ENCODE peak calls at places on chromosomes 13 and 19, in seven cellular contexts. S, Y, M, E, V, F and L are unnamed samples.

GRCh38 chr19:2186071-2186846 is 22.5 kb downstream of the DOT1L start:
- DNase-seq in S (peak; percentile 59), Y (peak; percentile 85), M (no peak), E (no peak), V (peak; percentile 97), F (no peak), L (peak; percentile 95)

GRCh38 chr19:11570039-11570462 is 7.4 kb downstream of the ACP5 start:
- DNase-seq in S (no peak), Y (no peak), M (no peak), E (no peak), V (no peak), F (peak; percentile 52), L (no peak)

GRCh38 chr19:3420909-3421619 is 54.7 kb downstream of the NFIC start:
- DNase-seq in S (no peak), Y (no peak), M (no peak), E (no peak), V (no peak), F (no peak), L (no peak)

GRCh38 chr19:18414504-18415176 is 4.6 kb upstream of the SSBP4 start:
- DNase-seq in S (peak; percentile 51), Y (no peak), M (no peak), E (no peak), V (no peak), F (no peak), L (no peak)

GRCh38 chr13:50225188-50226155 is 210.2 kb downstream of the KCNRG start:
- DNase-seq in S (no peak), Y (no peak), M (no peak), E (no peak), V (no peak), F (no peak), L (no peak)

GRCh38 chr19:42279148-42279901 is 10.3 kb downstream of the CIC start:
- DNase-seq in S (no peak), Y (no peak), M (no peak), E (no peak), V (no peak), F (no peak), L (no peak)

GRCh38 chr19:789473-790052 is 7.7 kb upstream of the PTBP1 start:
- DNase-seq in S (no peak), Y (no peak), M (no peak), E (no peak), V (no peak), F (no peak), L (no peak)

GRCh38 chr13:110361365-110361911 is 54.4 kb downstream of the COL4A2 start:
- DNase-seq in S (no peak), Y (no peak), M (no peak), E (no peak), V (peak; percentile 66), F (no peak), L (peak; percentile 54)

GRCh38 chr13:62696490-62696889 is 1280.8 kb upstream of the PCDH20 start:
- DNase-seq in S (no peak), Y (no peak), M (no peak), E (no peak), V (no peak), F (no peak), L (no peak)

GRCh38 chr19:14430712-14431111 is 2.4 kb upstream of the PKN1 start:
- DNase-seq in S (no peak), Y (no peak), M (no peak), E (no peak), V (no peak), F (no peak), L (no peak)

GRCh38 chr19:8245869-8246835 is 37.0 kb downstream of the CERS4 start:
- DNase-seq in S (no peak), Y (no peak), M (no peak), E (no peak), V (no peak), F (no peak), L (no peak)

GRCh38 chr13:59178344-59178743 is 985.4 kb downstream of the DIAPH3 start:
- DNase-seq in S (no peak), Y (no peak), M (peak; percentile 23), E (no peak), V (no peak), F (no peak), L (no peak)

GRCh38 chr19:35644987-35645679 is 3.0 kb upstream of the COX6B1 start:
- DNase-seq in S (peak; percentile 88), Y (peak; percentile 84), M (peak; percentile 88), E (no peak), V (peak; percentile 31), F (peak; percentile 75), L (peak; percentile 90)

GRCh38 chr13:90768116-90768515 is 579.4 kb upstream of the MIR17HG start:
- DNase-seq in S (no peak), Y (no peak), M (no peak), E (no peak), V (no peak), F (no peak), L (no peak)

GRCh38 chr19:2043269-2043641 is 7.8 kb downstream of the MKNK2 start:
- DNase-seq in S (no peak), Y (peak; percentile 5), M (no peak), E (no peak), V (no peak), F (no peak), L (peak; percentile 65)

GRCh38 chr13:78649997-78650724 is 8.8 kb downstream of the OBI1 start:
- DNase-seq in S (no peak), Y (no peak), M (no peak), E (no peak), V (no peak), F (no peak), L (no peak)

GRCh38 chr13:60654405-60654804 is 257.4 kb downstream of the TDRD3 start:
- DNase-seq in S (peak; percentile 40), Y (peak; percentile 62), M (peak; percentile 67), E (no peak), V (peak; percentile 13), F (no peak), L (no peak)

GRCh38 chr13:21336609-21337008 is 122.5 kb downstream of the ZDHHC20 start:
- DNase-seq in S (no peak), Y (no peak), M (no peak), E (no peak), V (no peak), F (no peak), L (no peak)

GRCh38 chr19:5961969-5962945 is 15.7 kb downstream of the RANBP3 start:
- DNase-seq in S (peak; percentile 77), Y (peak; percentile 83), M (peak; percentile 91), E (no peak), V (peak; percentile 23), F (no peak), L (no peak)

GRCh38 chr19:54431255-54431838 is 16.1 kb downstream of the TTYH1 start:
- DNase-seq in S (no peak), Y (no peak), M (no peak), E (no peak), V (peak; percentile 52), F (no peak), L (no peak)

GRCh38 chr13:111508164-111508870 is 187.9 kb downstream of the TEX29 start:
- DNase-seq in S (no peak), Y (no peak), M (no peak), E (no peak), V (no peak), F (no peak), L (no peak)

GRCh38 chr13:33213024-33213795 is 72.3 kb downstream of the STARD13 start:
- DNase-seq in S (no peak), Y (no peak), M (no peak), E (no peak), V (peak; percentile 88), F (no peak), L (no peak)

GRCh38 chr13:100875392-100876043 is 200.9 kb upstream of the TMTC4 start:
- DNase-seq in S (no peak), Y (no peak), M (peak; percentile 46), E (no peak), V (peak; percentile 97), F (no peak), L (no peak)

GRCh38 chr19:19057720-19058119 is 6.1 kb upstream of the SLC25A42 start:
- DNase-seq in S (no peak), Y (no peak), M (no peak), E (no peak), V (no peak), F (no peak), L (no peak)

GRCh38 chr19:46198756-46199155 is 30.8 kb upstream of the IGFL1 start:
- DNase-seq in S (no peak), Y (no peak), M (no peak), E (no peak), V (peak; percentile 49), F (no peak), L (no peak)

GRCh38 chr13:97248243-97248642 is 26.1 kb downstream of the MBNL2 start:
- DNase-seq in S (no peak), Y (no peak), M (no peak), E (no peak), V (no peak), F (no peak), L (no peak)
- TF ChIP-seq CTCF in S (no peak), Y (no peak), M (no peak), E (no peak), V (no peak), F (no peak), L (no peak)

GRCh38 chr13:46667687-46668281 is 114.8 kb downstream of the LRCH1 start:
- DNase-seq in S (no peak), Y (no peak), M (no peak), E (no peak), V (no peak), F (no peak), L (no peak)

GRCh38 chr13:46668906-46669525 is 116.0 kb downstream of the LRCH1 start:
- DNase-seq in S (no peak), Y (no peak), M (peak; percentile 72), E (no peak), V (no peak), F (no peak), L (no peak)

GRCh38 chr13:46666727-46667456 is 113.9 kb downstream of the LRCH1 start:
- DNase-seq in S (no peak), Y (peak; percentile 21), M (peak; percentile 98), E (no peak), V (no peak), F (no peak), L (no peak)

GRCh38 chr13:46665630-46666482 is 112.9 kb downstream of the LRCH1 start:
- DNase-seq in S (no peak), Y (peak; percentile 22), M (peak; percentile 66), E (no peak), V (no peak), F (peak; percentile 29), L (no peak)

GRCh38 chr13:46668302-46668720 is 115.3 kb downstream of the LRCH1 start:
- DNase-seq in S (peak; percentile 46), Y (no peak), M (peak; percentile 83), E (no peak), V (peak; percentile 92), F (no peak), L (no peak)
- H3K4me3 ChIP-seq in S (no peak overlapping the region), Y (no peak overlapping the region), M (peak overlapping the region; percentile 24), E (no peak overlapping the region), V (peak overlapping the region; percentile 42), F (peak overlapping the region; percentile 31), L (peak overlapping the region; percentile 17)

DNA sequence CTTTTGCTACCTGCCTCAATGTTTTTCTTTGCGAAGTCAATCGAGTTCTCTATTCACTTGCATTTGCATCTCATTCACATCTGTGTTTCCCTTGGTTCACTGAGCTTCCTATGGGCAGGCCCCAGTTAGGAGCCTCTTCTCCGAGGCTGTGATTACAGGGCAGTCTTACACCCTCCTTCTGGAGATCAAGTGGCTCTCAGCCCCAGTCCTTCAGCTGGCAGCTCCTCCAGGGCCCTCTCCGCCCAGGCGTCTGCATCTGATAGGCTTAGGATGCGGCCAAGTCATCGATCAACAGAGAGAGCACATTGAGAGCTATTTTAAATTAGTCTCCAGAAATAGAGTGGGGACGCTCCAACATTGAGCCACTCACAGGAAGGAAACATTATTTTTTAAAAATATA is 44.2 kb downstream of the MBNL2 start:
- DNase-seq in S (no peak), Y (no peak), M (peak; percentile 56), E (no peak), V (peak; percentile 61), F (no peak), L (no peak)
- H3K4me1 ChIP-seq in S (no peaks in the 10 kb centered on the region), Y (peaks cover 10% of the 10 kb centered on the region), M (peaks cover 6% of the 10 kb centered on the region), E (peaks cover 19% of the 10 kb centered on the region), V (peaks cover 11% of the 10 kb centered on the region), F (peaks cover 26% of the 10 kb centered on the region), L (peaks cover 50% of the 10 kb centered on the region)

GRCh38 chr13:26074706-26075105 is 22.9 kb upstream of the SHISA2 start:
- DNase-seq in S (no peak), Y (peak; percentile 13), M (no peak), E (no peak), V (peak; percentile 42), F (no peak), L (no peak)
- TF ChIP-seq CTCF in S (no peak), Y (no peak), M (no peak), E (peak; percentile 12), V (peak; percentile 24), F (no peak), L (no peak)